ENCODE peak calls at places on chromosome X, in four cellular contexts. R is NCI-H1105, B is body of pancreas, G is EL. X is an unnamed sample.

GRCh38 chrX:41481264-41482109 is 34.3 kb downstream of the NYX start:
- DNase-seq in G (peak), B (no peak), R (no peak), X (no peak)

GRCh38 chrX:129772796-129773431 is 6.8 kb upstream of the SASH3 start:
- DNase-seq in R (no peak), B (no peak), G (no peak), X (no peak)

GRCh38 chrX:810186-810585 is 179.6 kb downstream of the SHOX start:
- DNase-seq in G (no peak), B (no peak), R (no peak), X (no peak)

GRCh38 chrX:19882066-19882775 is 5.2 kb downstream of the SH3KBP1 start:
- DNase-seq in G (peak), B (no peak), R (no peak), X (no peak)

GRCh38 chrX:42714981-42715688 is 62.8 kb downstream of the PPP1R2C start:
- DNase-seq in B (peak), R (peak), G (no peak), X (no peak)

GRCh38 chrX:147958316-147958715 is 22.8 kb upstream of the FMR1NB start:
- DNase-seq in R (no peak), G (peak), B (no peak), X (no peak)

GRCh38 chrX:83145910-83146309 is 362.2 kb upstream of the POU3F4 start:
- DNase-seq in G (no peak), B (no peak), R (no peak), X (no peak)

GRCh38 chrX:24055043-24055356 is 244 bp downstream of the EIF2S3 start:
- DNase-seq in G (no peak), B (no peak), R (no peak), X (no peak)

GRCh38 chrX:45540181-45540580 is 339.5 kb upstream of the DIPK2B start:
- DNase-seq in B (no peak), R (no peak), G (no peak), X (no peak)

GRCh38 chrX:40772290-40772689 is 36.9 kb upstream of the MED14 start:
- DNase-seq in G (peak), R (no peak), B (no peak), X (no peak)

GRCh38 chrX:78979789-78980464 is 34.7 kb downstream of the P2RY10 start:
- DNase-seq in B (no peak), R (no peak), G (peak), X (no peak)

GRCh38 chrX:117397846-117398245 is 718.8 kb downstream of the KLHL13 start:
- DNase-seq in R (no peak), G (no peak), B (no peak), X (no peak)

GRCh38 chrX:69231903-69232302 is 66.7 kb upstream of the PJA1 start:
- DNase-seq in B (no peak), G (peak), R (no peak), X (no peak)

GRCh38 chrX:153456161-153456560 is 10.3 kb upstream of the TREX2 start:
- DNase-seq in R (no peak), B (no peak), G (no peak), X (no peak)

GRCh38 chrX:28586891-28587635 is at the start of gene IL1RAPL1:
- DNase-seq in B (no peak), R (no peak), G (peak), X (peak)